ENCODE peak calls at places on chromosomes 12 and 14, in four cellular contexts. J, M, X and U are unnamed samples.

GRCh38 chr12:128078311-128078851 is 188.6 kb upstream of the TMEM132C start:
- DNase-seq in M (no peak), J (peak), X (no peak), U (no peak)

GRCh38 chr12:79822475-79822874 is 112.4 kb downstream of the PPP1R12A start:
- DNase-seq in M (no peak), X (no peak), J (no peak), U (no peak)

GRCh38 chr14:90720336-90720735 is 95.9 kb downstream of the TTC7B start:
- DNase-seq in X (peak), J (no peak), M (no peak), U (no peak)

GRCh38 chr12:48165089-48166031 is 8.0 kb upstream of the ASB8 start:
- DNase-seq in J (no peak), M (peak), X (peak), U (peak)

GRCh38 chr12:131946757-131947156 is 3.0 kb upstream of the EP400 start:
- DNase-seq in M (no peak), X (no peak), J (no peak), U (no peak)

GRCh38 chr12:18578191-18578590 is 159.6 kb downstream of the PLCZ1 start:
- DNase-seq in X (no peak), J (no peak), M (no peak), U (no peak)

GRCh38 chr12:116200812-116201211 is 76.7 kb downstream of the MED13L start:
- DNase-seq in J (no peak), X (peak), M (no peak), U (no peak)

GRCh38 chr14:67630938-67631337 is 11.2 kb downstream of the ARG2 start:
- DNase-seq in M (no peak), J (no peak), X (no peak), U (no peak)

GRCh38 chr12:131055596-131056233 is 102.0 kb downstream of the ADGRD1 start:
- DNase-seq in J (no peak), M (no peak), X (no peak), U (no peak)

GRCh38 chr12:15528666-15529065 is 206.4 kb downstream of the PTPRO start:
- DNase-seq in X (no peak), M (no peak), J (no peak), U (no peak)

GRCh38 chr12:93650626-93651025 is 26.5 kb upstream of the CRADD start:
- DNase-seq in J (no peak), X (peak), M (no peak), U (no peak)

DNA sequence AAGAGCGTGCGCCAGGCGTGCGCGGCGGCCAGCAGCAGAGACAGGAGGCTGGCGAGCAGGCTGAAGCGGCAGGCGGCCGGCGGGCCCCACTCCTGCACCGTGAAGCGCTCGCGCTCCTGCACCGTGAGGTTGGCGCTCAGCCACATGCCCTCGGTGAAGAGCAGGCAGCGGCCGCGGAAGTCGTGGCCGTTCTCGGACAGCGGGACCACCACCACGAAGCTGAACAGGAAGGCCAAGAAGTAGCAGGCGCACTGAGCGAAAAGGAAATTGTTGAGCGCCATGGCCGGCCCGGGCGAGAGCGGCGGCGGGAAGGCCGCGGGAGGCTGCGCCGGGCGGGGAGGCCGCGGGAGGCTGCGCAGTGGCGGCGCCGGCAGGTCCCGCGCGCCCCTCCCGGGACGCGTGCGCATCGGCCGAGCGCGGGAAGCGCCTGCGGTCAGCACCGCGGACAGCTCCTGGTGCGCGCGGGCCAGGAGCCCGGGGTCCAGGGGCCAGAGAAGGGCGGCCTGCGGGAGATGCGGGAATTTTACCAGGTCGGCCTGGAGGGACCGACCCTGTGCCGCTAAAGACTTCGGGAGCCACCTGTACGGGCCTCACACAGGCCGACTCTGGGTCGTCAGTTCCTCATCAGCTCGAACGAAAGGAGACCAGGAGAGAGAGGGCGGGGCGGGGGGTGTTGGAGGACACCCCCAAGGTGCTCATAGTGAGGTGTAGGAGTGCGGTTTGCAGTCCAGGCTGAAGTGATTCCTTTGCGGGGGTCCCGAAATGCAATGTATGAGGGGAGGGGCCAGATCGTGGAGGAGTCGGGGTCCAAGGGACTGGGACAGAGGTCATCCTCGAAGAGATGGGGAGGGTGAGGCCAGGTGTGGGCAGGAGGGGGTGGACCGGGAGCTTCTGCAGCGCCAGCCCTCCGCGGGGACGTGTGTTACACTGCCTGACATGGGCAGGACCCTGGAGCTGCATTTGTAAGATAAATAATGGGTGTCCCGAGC is at the start of gene TMEM179:
- DNase-seq in J (peak), X (peak), M (no peak), U (no peak)
- TF ChIP-seq EGR1 in J (peak), X (no peak), M (no peak), U (no peak)

GRCh38 chr14:94572637-94573303 is 8.5 kb upstream of the SERPINA5 start:
- DNase-seq in M (no peak), J (no peak), X (no peak), U (no peak)
- TF ChIP-seq RAD21 in M (no peak), J (no peak), X (no peak), U (no peak)

DNA sequence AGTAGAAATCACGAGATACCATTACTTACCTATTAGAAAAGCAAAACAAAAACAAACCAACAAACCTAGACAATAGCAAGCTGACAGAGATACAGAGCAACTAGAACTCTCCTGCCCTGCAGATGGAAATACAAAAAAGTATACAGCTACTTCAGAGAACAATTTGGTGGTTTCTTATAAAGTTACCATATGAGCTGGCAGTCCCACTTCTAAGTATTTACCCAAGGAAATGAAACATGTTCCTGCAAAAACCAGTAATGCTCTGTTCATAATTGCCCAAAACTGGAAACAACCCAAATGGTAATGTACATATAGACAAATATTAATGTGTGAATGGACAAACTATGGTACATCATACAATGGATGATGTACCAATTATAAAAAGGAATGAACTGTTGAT is 31.7 kb downstream of the FUT8 start:
- DNase-seq in M (no peak), X (no peak), J (no peak), U (no peak)
- TF ChIP-seq EGR1 in M (no peak), X (no peak), J (no peak), U (no peak)

DNA sequence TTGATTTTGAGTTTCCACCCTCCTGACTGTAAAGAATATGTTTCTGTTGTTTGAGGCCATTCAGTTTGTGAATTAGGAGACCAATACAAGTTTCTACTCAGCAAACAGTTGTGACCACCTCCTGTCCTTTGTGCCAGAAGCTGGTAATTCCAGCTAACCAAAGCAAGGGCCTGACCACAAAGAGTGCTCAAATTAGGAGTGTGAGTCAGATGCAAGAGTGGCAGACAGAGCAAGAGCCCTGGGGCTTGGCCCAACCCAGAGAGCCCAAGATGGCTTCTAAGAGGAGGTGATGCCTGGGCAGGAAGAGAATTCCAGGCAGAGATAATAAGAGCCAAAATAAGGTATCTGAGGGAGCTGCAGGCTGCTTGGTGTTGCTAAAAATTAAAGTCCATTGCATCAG is 77.7 kb upstream of the C14orf132 start:
- DNase-seq in J (no peak), M (no peak), X (no peak), U (no peak)
- TF ChIP-seq RAD21 in J (no peak), M (no peak), X (no peak), U (no peak)

GRCh38 chr12:6361834-6362233 is 13.5 kb downstream of the SCNN1A start:
- DNase-seq in M (no peak), X (no peak), J (no peak), U (no peak)
- TF ChIP-seq EGR1 in M (no peak), X (no peak), J (no peak), U (no peak)